ENCODE peak calls at places on chromosomes 13 and 19, in ten cellular contexts. E, C, V, Q, A, X, Y, R, H and G are unnamed samples.

GRCh38 chr19:18637644-18638630 is 1.1 kb downstream of the KLHL26 start:
- DNase-seq in C (no peak), A (peak), Q (no peak), X (no peak), R (no peak), Y (no peak), V (no peak), H (no peak), E (no peak), G (peak)

GRCh38 chr13:39734952-39735351 is 79.5 kb downstream of the COG6 start:
- DNase-seq in C (no peak), H (no peak), Q (no peak), R (no peak), X (no peak), E (no peak), V (no peak), Y (no peak), A (no peak), G (no peak)

GRCh38 chr13:75670496-75670895 is 34.4 kb downstream of the LMO7 start:
- DNase-seq in R (no peak), A (no peak), Q (no peak), E (no peak), Y (peak), X (no peak), V (no peak), H (no peak), C (no peak), G (no peak)

GRCh38 chr19:42352216-42352892 is 26.9 kb downstream of the MEGF8 start:
- DNase-seq in V (peak), Y (no peak), R (no peak), Q (no peak), A (no peak), C (no peak), H (no peak), E (no peak), X (no peak), G (no peak)

GRCh38 chr19:52142001-52142595 is 2.4 kb upstream of the ZNF616 start:
- DNase-seq in V (no peak), A (peak), Q (no peak), X (no peak), E (no peak), R (no peak), Y (no peak), H (peak), C (no peak), G (no peak)

GRCh38 chr13:24746618-24747247 is 17.2 kb upstream of the RNF17 start:
- DNase-seq in C (no peak), E (no peak), R (no peak), X (no peak), Y (peak), V (no peak), A (no peak), H (no peak), Q (peak), G (peak)

GRCh38 chr19:58409010-58409790 is 751 bp downstream of the ZNF584 start:
- DNase-seq in X (no peak), A (no peak), Y (peak), Q (peak), C (no peak), V (peak), H (no peak), R (no peak), E (peak), G (peak)

GRCh38 chr13:102620512-102620911 is 23.7 kb downstream of the TPP2 start:
- DNase-seq in X (no peak), R (no peak), A (no peak), V (no peak), H (no peak), C (no peak), E (no peak), Q (no peak), Y (no peak), G (no peak)

GRCh38 chr13:45219123-45219891 is 18.5 kb upstream of the KCTD4 start:
- DNase-seq in A (no peak), C (no peak), H (no peak), V (peak), Y (peak), E (no peak), R (no peak), Q (no peak), X (no peak), G (no peak)

GRCh38 chr19:41799444-41800000 is 3.1 kb downstream of the CEACAM3 start:
- DNase-seq in C (no peak), X (no peak), H (peak), Y (no peak), R (no peak), A (no peak), V (no peak), E (no peak), Q (no peak), G (no peak)

GRCh38 chr13:37319041-37319443 is 213.6 kb upstream of the CSNK1A1L start:
- DNase-seq in Y (no peak), Q (no peak), R (no peak), A (no peak), C (no peak), E (no peak), X (no peak), V (no peak), H (no peak), G (no peak)

GRCh38 chr19:39557791-39558622 is 18.0 kb upstream of the EID2 start:
- DNase-seq in H (no peak), Y (no peak), Q (no peak), C (no peak), R (no peak), V (peak), E (no peak), A (no peak), X (no peak), G (no peak)